ENCODE peak calls at places on chromosomes 6 and 20, in five cellular contexts. I, U, A, F and O are unnamed samples. For H3K4me1, the result is how much of the 10 kb centered on the place peaks cover.

GRCh38 chr20:47377122-47377722 is 20.7 kb upstream of the ZMYND8 start:
- DNase-seq in I (no peak), F (peak), U (no peak), A (no peak), O (no peak)

GRCh38 chr20:24746351-24746685 is 202.8 kb upstream of the CST7 start:
- DNase-seq in I (no peak), A (no peak), F (peak), U (peak), O (no peak)

GRCh38 chr6:20319520-20320357 is 81.9 kb upstream of the E2F3 start:
- DNase-seq in I (no peak), U (peak), A (peak), F (no peak), O (no peak)

GRCh38 chr6:151723152-151723551 is 84.3 kb upstream of the ESR1 start:
- DNase-seq in I (no peak), F (no peak), U (no peak), A (no peak), O (no peak)

GRCh38 chr6:24283043-24283985 is 74.5 kb downstream of the DCDC2 start:
- DNase-seq in U (peak), I (peak), F (peak), A (peak), O (peak)

GRCh38 chr6:10528170-10528981 is 7.2 kb downstream of the GCNT2 start:
- DNase-seq in F (peak), A (no peak), I (peak), U (peak), O (no peak)

GRCh38 chr20:63284083-63284440 is 8.9 kb upstream of the COL20A1 start:
- DNase-seq in U (no peak), I (no peak), A (no peak), F (no peak), O (no peak)

GRCh38 chr6:157226026-157226639 is 97.2 kb downstream of the TMEM242 start:
- DNase-seq in I (peak), U (peak), A (peak), F (no peak), O (peak)

GRCh38 chr20:31666258-31667042 is 28.7 kb downstream of the COX4I2 start:
- DNase-seq in A (peak), F (no peak), I (no peak), U (peak), O (no peak)

GRCh38 chr6:3252369-3252768 is 6.4 kb upstream of the PSMG4 start:
- DNase-seq in A (no peak), I (no peak), F (no peak), U (no peak), O (no peak)

GRCh38 chr6:123855493-123855892 is 51.8 kb downstream of the NKAIN2 start:
- DNase-seq in I (no peak), U (no peak), A (no peak), F (no peak), O (no peak)
- H3K4me1 ChIP-seq in I (under half), U (under half), A (under half), F (under half), O (under half)

GRCh38 chr6:33073431-33073871 is at the start of gene HLA-DPA1:
- DNase-seq in U (peak), I (peak), F (peak), A (no peak), O (no peak)
- TF ChIP-seq POLR2A in U (no peak), I (no peak), F (no peak), A (peak), O (peak)

GRCh38 chr6:33413200-33413599 is 2.4 kb downstream of the PHF1 start:
- DNase-seq in A (no peak), F (no peak), U (no peak), I (no peak), O (no peak)

GRCh38 chr6:33411632-33412005 is 805 bp downstream of the PHF1 start:
- DNase-seq in A (no peak), F (no peak), U (no peak), I (no peak), O (no peak)

GRCh38 chr6:33413601-33414120 is 2.8 kb downstream of the PHF1 start:
- DNase-seq in A (no peak), F (no peak), I (no peak), U (no peak), O (no peak)

GRCh38 chr6:33410711-33411631 is at the start of gene PHF1:
- DNase-seq in U (peak), A (peak), I (peak), F (no peak), O (no peak)

GRCh38 chr6:33412140-33413009 is 1.6 kb downstream of the PHF1 start:
- DNase-seq in F (no peak), A (no peak), U (no peak), I (no peak), O (no peak)
- H3K4me1 ChIP-seq in F (under half), A (under half), U (under half), I (under half), O (under half)

GRCh38 chr6:95576218-95576617 is 1.1 kb upstream of the MANEA start:
- DNase-seq in F (no peak), I (no peak), U (no peak), A (no peak), O (no peak)

GRCh38 chr6:95574811-95575210 is 2.5 kb upstream of the MANEA start:
- DNase-seq in F (no peak), A (no peak), I (peak), U (no peak), O (no peak)

GRCh38 chr6:95578106-95578410 is 723 bp downstream of the MANEA start:
- DNase-seq in U (no peak), A (no peak), I (peak), F (no peak), O (no peak)

GRCh38 chr6:95577317-95578105 is at the start of gene MANEA:
- DNase-seq in I (peak), F (peak), U (peak), A (peak), O (peak)

DNA sequence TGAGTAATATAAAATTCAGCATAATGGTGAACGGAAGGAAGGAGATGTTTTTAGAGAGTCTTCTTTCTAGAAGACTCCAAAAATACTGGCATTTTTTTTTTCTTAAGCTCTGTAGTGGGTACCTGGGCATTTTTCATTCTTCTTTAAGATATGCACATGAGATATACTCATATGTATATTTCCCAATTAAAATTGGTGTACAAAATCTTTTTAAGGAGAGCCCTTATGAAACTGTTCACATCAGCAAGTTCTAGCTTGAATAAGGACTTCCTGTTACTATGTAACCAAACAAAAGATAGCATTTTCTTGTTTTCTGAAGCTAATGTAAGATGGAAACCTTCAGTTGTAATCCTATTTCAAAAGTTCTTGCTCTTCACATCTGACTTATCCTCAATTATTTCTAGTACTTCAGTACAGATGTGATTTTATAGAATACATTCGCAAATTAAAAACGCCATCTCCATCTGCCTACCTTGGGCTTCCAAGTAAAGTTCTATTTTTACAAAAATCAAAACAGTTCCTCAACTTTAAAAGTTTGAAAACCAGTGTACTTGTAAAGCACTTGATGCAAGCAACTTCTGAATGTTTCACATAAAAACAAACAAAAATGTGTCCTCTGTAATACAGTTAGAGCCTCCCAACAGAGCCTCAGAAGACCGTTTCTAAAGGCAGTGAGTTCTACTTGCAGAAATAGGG is 566 bp upstream of the MANEA start:
- DNase-seq in F (no peak), A (no peak), U (no peak), I (peak), O (no peak)
- TF ChIP-seq POLR2A in F (no peak), A (no peak), U (no peak), I (no peak), O (no peak)